ENCODE peak calls at places on chromosome 2, in seven cellular contexts. W, B, P, Y, G, J and O are unnamed samples.

GRCh38 chr2:240463866-240464481 is 28.5 kb downstream of the GPC1 start:
- DNase-seq in W (peak; percentile 71), B (no peak), P (no peak), Y (peak; percentile 21), G (no peak), J (no peak), O (no peak)

GRCh38 chr2:117055499-117056375 is 758.8 kb upstream of the DDX18 start:
- DNase-seq in W (no peak), B (no peak), P (no peak), Y (no peak), G (no peak), J (no peak), O (no peak)

GRCh38 chr2:99772766-99773331 is 283.0 kb upstream of the REV1 start:
- DNase-seq in W (no peak), B (no peak), P (no peak), Y (no peak), G (no peak), J (no peak), O (no peak)

GRCh38 chr2:42076357-42076921 is 28.6 kb downstream of the PKDCC start:
- DNase-seq in W (no peak), B (no peak), P (no peak), Y (no peak), G (no peak), J (peak; percentile 31), O (no peak)

GRCh38 chr2:95075440-95075885 is 46.1 kb downstream of the MRPS5 start:
- DNase-seq in W (no peak), B (no peak), P (no peak), Y (no peak), G (no peak), J (no peak), O (no peak)

GRCh38 chr2:185472574-185472973 is 266.0 kb upstream of the FSIP2 start:
- DNase-seq in W (no peak), B (no peak), P (no peak), Y (no peak), G (no peak), J (no peak), O (no peak)

GRCh38 chr2:36971990-36972389 is 5.7 kb upstream of the STRN start:
- DNase-seq in W (no peak), B (no peak), P (no peak), Y (no peak), G (no peak), J (no peak), O (no peak)

GRCh38 chr2:193141-193552 is 70.7 kb downstream of the SH3YL1 start:
- DNase-seq in W (no peak), B (no peak), P (no peak), Y (no peak), G (no peak), J (no peak), O (peak; percentile 55)

GRCh38 chr2:202133556-202134245 is 60.6 kb downstream of the KIAA2012 start:
- DNase-seq in W (no peak), B (no peak), P (peak; percentile 39), Y (no peak), G (no peak), J (no peak), O (peak; percentile 73)

GRCh38 chr2:240187989-240188590 is 47.6 kb upstream of the OTOS start:
- DNase-seq in W (no peak), B (no peak), P (no peak), Y (no peak), G (no peak), J (no peak), O (no peak)

GRCh38 chr2:30629866-30630265 is 177.4 kb downstream of the CAPN13 start:
- DNase-seq in W (no peak), B (no peak), P (peak; percentile 79), Y (no peak), G (no peak), J (no peak), O (peak; percentile 36)

GRCh38 chr2:54267577-54267976 is 11.5 kb upstream of the TSPYL6 start:
- DNase-seq in W (no peak), B (no peak), P (no peak), Y (no peak), G (no peak), J (no peak), O (no peak)

GRCh38 chr2:8628870-8629209 is 53.0 kb upstream of the ID2 start:
- DNase-seq in W (no peak), B (no peak), P (no peak), Y (no peak), G (no peak), J (peak; percentile 33), O (no peak)

GRCh38 chr2:8364668-8365067 is 317.2 kb upstream of the ID2 start:
- DNase-seq in W (no peak), B (peak; percentile 39), P (no peak), Y (no peak), G (no peak), J (no peak), O (no peak)

DNA sequence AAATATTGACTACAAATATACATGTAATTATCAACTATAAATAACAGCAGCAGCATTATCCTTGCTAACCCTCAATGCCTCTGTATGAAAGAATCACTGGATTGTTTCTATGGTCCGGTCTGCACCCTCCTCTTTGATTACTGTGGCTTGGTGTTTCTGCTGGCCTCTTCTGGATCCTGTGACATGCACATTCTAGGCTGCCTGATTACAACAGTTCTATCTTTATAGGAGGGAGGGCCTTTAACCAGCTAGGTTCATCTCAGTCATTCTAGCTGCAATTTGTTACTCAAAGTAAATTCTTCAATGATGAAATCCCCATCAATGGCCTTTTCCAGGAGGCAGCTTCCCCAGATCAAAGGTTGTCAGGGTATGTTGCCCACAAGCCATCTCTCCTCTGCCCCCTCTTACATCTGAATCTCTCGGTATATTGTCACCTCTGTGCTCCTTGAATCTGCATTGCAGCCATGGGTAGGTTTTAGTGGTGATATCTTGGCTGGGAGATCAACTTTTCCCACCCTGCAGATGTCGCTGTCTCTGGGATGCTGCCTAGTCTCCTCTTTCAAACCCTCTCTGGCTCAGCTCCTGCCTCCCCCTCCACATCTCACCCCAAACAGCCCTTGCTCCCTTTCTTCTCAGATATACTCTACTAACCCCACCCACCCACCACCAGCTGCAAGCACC is 106.3 kb upstream of the BZW1 start:
- DNase-seq in W (no peak), B (no peak), P (peak; percentile 43), Y (no peak), G (no peak), J (no peak), O (no peak)
- TF ChIP-seq CTCF in W (no peak), B (no peak), P (peak; percentile 46), Y (no peak), G (peak; percentile 42), J (no peak), O (no peak)

GRCh38 chr2:230924092-230924469 is 961 bp downstream of the GPR55 start:
- DNase-seq in W (no peak), B (peak; percentile 3), P (no peak), Y (no peak), G (no peak), J (no peak), O (no peak)

GRCh38 chr2:230922951-230923717 is 1.9 kb downstream of the GPR55 start:
- DNase-seq in W (no peak), B (peak; percentile 5), P (no peak), Y (peak; percentile 20), G (peak; percentile 17), J (no peak), O (no peak)

GRCh38 chr2:230925443-230925878 is 419 bp upstream of the GPR55 start:
- DNase-seq in W (peak; percentile 47), B (peak; percentile 6), P (no peak), Y (peak; percentile 24), G (peak; percentile 18), J (no peak), O (no peak)

GRCh38 chr2:230925879-230926765 is 1.1 kb upstream of the GPR55 start:
- DNase-seq in W (peak; percentile 58), B (peak; percentile 4), P (no peak), Y (peak; percentile 11), G (peak; percentile 17), J (no peak), O (no peak)

DNA sequence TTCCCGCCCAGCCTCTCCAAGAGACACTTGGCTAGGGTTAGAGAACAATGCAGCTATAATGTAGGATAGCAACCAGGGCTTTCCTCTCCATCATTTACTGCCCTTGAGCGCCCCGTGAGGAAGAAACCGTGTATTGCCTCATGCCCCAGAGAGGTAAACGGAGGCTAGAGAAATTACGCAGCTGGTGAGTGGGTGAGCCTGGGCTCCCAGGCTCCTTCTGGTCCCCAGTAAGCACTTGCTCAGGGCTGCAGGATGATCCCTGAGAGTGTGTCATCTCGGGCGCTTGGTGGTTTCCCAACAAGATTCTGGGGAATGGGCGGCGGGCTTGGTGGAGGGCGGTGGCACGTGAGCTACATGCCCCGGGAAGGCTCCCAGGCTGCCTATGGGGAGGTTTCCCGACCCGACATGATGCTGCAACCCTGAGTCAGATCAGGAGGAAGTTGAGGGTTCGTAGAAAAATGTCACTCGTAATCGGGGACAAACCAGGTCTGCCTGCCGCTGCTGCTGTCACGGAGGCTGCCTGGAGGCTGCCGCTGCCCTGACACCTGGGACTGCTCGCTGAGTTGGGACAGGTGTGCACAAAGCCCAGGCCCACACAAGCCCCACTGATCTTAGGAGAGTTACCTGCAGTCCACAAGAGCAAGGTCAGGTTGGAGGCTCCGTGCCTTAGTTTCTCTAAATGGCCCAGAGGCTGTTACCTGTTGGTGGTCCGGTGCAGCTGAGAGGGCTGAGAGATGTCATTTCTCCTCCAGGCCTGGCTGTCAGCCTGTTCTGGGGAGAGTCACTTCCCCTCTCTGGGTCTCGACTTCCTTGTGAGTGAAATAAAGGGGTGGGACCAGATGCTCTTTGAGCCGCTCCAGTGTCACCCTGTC is at the start of gene GPR55:
- DNase-seq in W (peak; percentile 64), B (peak; percentile 56), P (no peak), Y (peak; percentile 24), G (peak; percentile 32), J (peak; percentile 27), O (no peak)
- TF ChIP-seq CTCF in W (no peak), B (peak; percentile 24), P (peak; percentile 11), Y (peak; percentile 10), G (no peak), J (peak; percentile 19), O (peak; percentile 21)

GRCh38 chr2:73268831-73269685 is 15.2 kb downstream of the FBXO41 start:
- DNase-seq in W (no peak), B (peak; percentile 81), P (no peak), Y (peak; percentile 69), G (no peak), J (peak; percentile 81), O (no peak)
- TF ChIP-seq CTCF in W (no peak), B (no peak), P (no peak), Y (peak; percentile 5), G (no peak), J (peak; percentile 28), O (no peak)

GRCh38 chr2:128040166-128040771 is 12.4 kb upstream of the SAP130 start:
- DNase-seq in W (no peak), B (no peak), P (no peak), Y (no peak), G (no peak), J (no peak), O (no peak)

GRCh38 chr2:128036748-128037607 is 9.1 kb upstream of the SAP130 start:
- DNase-seq in W (no peak), B (no peak), P (no peak), Y (no peak), G (no peak), J (no peak), O (no peak)

GRCh38 chr2:128041561-128041960 is 13.7 kb upstream of the SAP130 start:
- DNase-seq in W (no peak), B (no peak), P (no peak), Y (no peak), G (no peak), J (no peak), O (no peak)

GRCh38 chr2:128039535-128039934 is 11.7 kb upstream of the SAP130 start:
- DNase-seq in W (no peak), B (no peak), P (no peak), Y (no peak), G (no peak), J (no peak), O (no peak)

GRCh38 chr2:128037624-128038023 is 9.8 kb upstream of the SAP130 start:
- DNase-seq in W (no peak), B (no peak), P (no peak), Y (no peak), G (no peak), J (no peak), O (no peak)
- TF ChIP-seq CTCF in W (no peak), B (no peak), P (no peak), Y (no peak), G (no peak), J (no peak), O (peak; percentile 43)